ENCODE peak calls at places on chromosomes 4 and X, in seven cellular contexts. A is mesenchymal stem cell, V is fibroblast of lung, D is GM23248, W is astrocyte, Y is HCT116, Z is mesendoderm. B is an unnamed sample.

GRCh38 chr4:4338201-4338600 is 48.1 kb downstream of the ZBTB49 start:
- DNase-seq in A (no peak), Y (no peak), D (no peak), W (no peak), Z (no peak), V (no peak), B (no peak)

GRCh38 chrX:84748965-84749656 is 246.9 kb upstream of the HDX start:
- DNase-seq in A (no peak), W (no peak), Z (no peak), V (no peak), D (no peak), Y (no peak), B (no peak)

GRCh38 chr4:105894570-105895323 is 524 bp upstream of the NPNT start:
- DNase-seq in A (peak; percentile 3), D (peak; percentile 8), Z (no peak), V (peak; percentile 50), W (peak; percentile 32), Y (peak; percentile 36), B (no peak)

GRCh38 chr4:110586137-110586850 is 36.6 kb downstream of the PITX2 start:
- DNase-seq in V (peak; percentile 78), D (peak; percentile 87), W (peak; percentile 65), A (peak; percentile 69), Y (peak; percentile 31), Z (peak; percentile 66), B (no peak)

GRCh38 chr4:1371151-1371830 is 24.3 kb downstream of the UVSSA start:
- DNase-seq in Y (no peak), Z (no peak), W (no peak), V (no peak), D (no peak), A (no peak), B (peak; percentile 16)

GRCh38 chr4:3520796-3521600 is 11.2 kb downstream of the LRPAP1 start:
- DNase-seq in D (no peak), Z (no peak), A (no peak), Y (no peak), V (no peak), W (no peak), B (peak; percentile 59)

GRCh38 chr4:124806403-124806802 is 93.9 kb upstream of the ANKRD50 start:
- DNase-seq in A (peak; percentile 72), Y (no peak), Z (peak; percentile 65), D (peak; percentile 23), V (peak; percentile 47), W (peak; percentile 81), B (no peak)

GRCh38 chrX:148878371-148878770 is 378.0 kb downstream of the AFF2 start:
- DNase-seq in V (peak; percentile 23), Z (peak; percentile 61), D (peak; percentile 49), Y (no peak), W (peak; percentile 82), A (peak; percentile 34), B (no peak)

GRCh38 chrX:23789386-23790146 is 6.6 kb downstream of the SAT1 start:
- DNase-seq in Y (no peak), V (no peak), A (no peak), D (no peak), W (no peak), Z (no peak), B (peak; percentile 70)

GRCh38 chrX:104254442-104255115 is at the start of gene ESX1:
- DNase-seq in W (no peak), Y (no peak), Z (no peak), D (peak; percentile 19), A (peak; percentile 8), V (peak; percentile 3), B (no peak)

GRCh38 chrX:129825746-129826505 is 17.8 kb downstream of the ZDHHC9 start:
- DNase-seq in W (no peak), A (no peak), Z (no peak), Y (no peak), V (no peak), D (no peak), B (no peak)

GRCh38 chr4:159541143-159541542 is 438.3 kb downstream of the RAPGEF2 start:
- DNase-seq in D (no peak), V (no peak), Y (no peak), W (no peak), A (no peak), Z (peak; percentile 4), B (no peak)

DNA sequence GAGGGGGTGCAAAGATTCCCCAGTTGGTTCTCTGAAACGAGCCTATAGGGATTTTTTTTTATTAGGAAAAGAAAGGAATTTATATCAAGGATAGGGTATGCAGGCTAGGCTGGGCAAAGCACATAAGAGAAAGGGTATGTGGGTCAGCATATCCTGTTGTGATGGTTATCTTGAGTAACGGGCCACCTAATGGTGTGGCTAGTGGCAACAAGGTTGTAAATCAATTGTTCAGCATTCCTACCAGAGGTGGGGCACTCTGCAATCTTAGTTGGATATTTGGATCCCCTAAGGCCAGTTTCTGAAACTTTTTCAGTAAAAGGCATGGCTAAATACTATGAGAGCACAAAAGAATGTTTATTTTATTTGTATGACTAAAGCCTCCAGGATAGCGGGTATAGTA is 42.7 kb downstream of the DCAF12L1 start:
- DNase-seq in Y (no peak), Z (peak; percentile 36), A (no peak), D (no peak), V (no peak), W (no peak), B (no peak)
- H3K27ac ChIP-seq in Y (no peak overlapping the region), Z (no peak overlapping the region), A (no peak overlapping the region), D (no peak overlapping the region), V (no peak overlapping the region), W (no peak overlapping the region), B (no peak overlapping the region)

GRCh38 chr4:17489721-17490120 is 22.2 kb downstream of the QDPR start:
- DNase-seq in V (no peak), W (no peak), Y (no peak), Z (no peak), A (no peak), D (no peak), B (no peak)

GRCh38 chr4:17490575-17491059 is 21.3 kb downstream of the QDPR start:
- DNase-seq in Z (peak; percentile 4), A (no peak), D (no peak), V (no peak), Y (no peak), W (no peak), B (no peak)

GRCh38 chr4:17492876-17493275 is 19.0 kb downstream of the QDPR start:
- DNase-seq in W (no peak), D (no peak), Z (no peak), Y (no peak), A (no peak), V (no peak), B (no peak)

GRCh38 chr4:17492058-17492741 is 19.7 kb downstream of the QDPR start:
- DNase-seq in A (peak; percentile 20), W (no peak), D (no peak), Z (no peak), Y (no peak), V (no peak), B (no peak)

GRCh38 chr4:17491196-17491595 is 20.7 kb downstream of the QDPR start:
- DNase-seq in V (no peak), Z (no peak), A (no peak), W (no peak), D (no peak), Y (no peak), B (no peak)
- H3K36me3 ChIP-seq in V (peaks cover 9% of the 10 kb centered on the region), Z (peaks cover 4% of the 10 kb centered on the region), A (peaks cover 44% of the 10 kb centered on the region), W (peaks cover 27% of the 10 kb centered on the region), D (peaks cover 5% of the 10 kb centered on the region), Y (peaks cover 20% of the 10 kb centered on the region), B (peaks cover 25% of the 10 kb centered on the region)

DNA sequence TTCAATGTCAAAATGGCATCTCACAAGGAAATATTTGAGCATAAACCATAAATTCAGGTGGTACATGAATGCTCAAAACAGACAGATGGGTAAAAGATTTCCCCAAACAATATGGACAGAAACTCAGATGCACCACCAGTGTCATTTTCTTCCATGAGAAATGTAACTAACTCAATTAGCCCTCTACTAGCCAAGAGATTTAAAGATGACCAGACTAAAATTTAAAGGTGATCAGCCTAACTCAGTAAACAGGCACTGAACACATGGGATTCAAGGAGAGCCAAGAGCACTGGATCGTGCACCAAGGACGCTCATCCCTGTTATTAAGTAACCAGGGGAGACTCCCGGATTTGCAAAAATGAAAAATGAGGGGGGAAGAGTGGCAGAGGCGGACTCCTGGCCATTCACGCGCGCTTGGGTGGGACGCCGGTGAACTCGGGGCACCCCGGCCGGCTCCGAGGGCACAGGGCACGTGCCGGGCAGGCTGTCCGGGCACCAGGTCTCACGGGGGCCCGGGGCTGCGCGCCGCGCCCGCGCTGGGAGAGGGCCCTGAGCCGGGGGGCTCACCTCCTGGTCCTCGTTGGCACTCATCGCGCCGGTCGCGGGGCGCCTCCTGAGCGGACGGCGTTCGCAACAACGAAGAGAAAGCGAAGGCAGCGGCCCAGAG is 490 bp downstream of the RWDD4 start:
- DNase-seq in D (peak; percentile 59), W (no peak), Y (no peak), Z (peak; percentile 29), A (peak; percentile 38), V (no peak), B (peak; percentile 78)
- H3K9ac ChIP-seq in D (peak overlapping the region; percentile 97), W (peak overlapping the region; percentile 89), Y (peak overlapping the region; percentile 79), Z (peak overlapping the region; percentile 95), A (peak overlapping the region; percentile 100), V (peak overlapping the region; percentile 86), B (peak overlapping the region; percentile 79)

GRCh38 chr4:178351185-178351584 is 908.9 kb upstream of the AGA start:
- DNase-seq in Z (no peak), W (no peak), V (no peak), A (no peak), D (no peak), Y (no peak), B (no peak)

GRCh38 chr4:178347091-178347490 is 904.9 kb upstream of the AGA start:
- DNase-seq in Z (no peak), V (peak; percentile 17), W (no peak), Y (no peak), D (no peak), A (no peak), B (no peak)
- H3K27ac ChIP-seq in Z (no peak overlapping the region), V (no peak overlapping the region), W (no peak overlapping the region), Y (no peak overlapping the region), D (no peak overlapping the region), A (no peak overlapping the region), B (no peak overlapping the region)

DNA sequence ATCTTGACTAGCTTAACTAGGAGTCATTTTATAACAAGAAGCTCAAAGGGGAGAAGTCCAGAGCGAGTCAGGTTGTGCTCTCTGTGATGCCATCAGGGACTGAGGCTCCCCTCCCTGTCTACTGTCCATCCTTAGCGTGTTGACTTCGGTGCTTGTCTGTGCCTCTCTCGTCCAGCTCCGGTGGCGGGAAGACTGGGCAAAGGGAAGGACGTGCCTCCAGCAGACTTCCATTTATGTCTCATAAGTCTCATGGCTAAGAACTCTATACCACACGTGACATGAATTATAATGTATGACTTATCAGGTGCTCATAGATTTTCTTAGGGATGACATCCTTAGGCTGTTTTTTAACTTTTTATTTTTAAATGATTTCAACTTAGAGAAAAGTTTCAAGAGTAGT is 92.6 kb upstream of the TLR2 start:
- DNase-seq in D (peak; percentile 17), V (no peak), Y (no peak), Z (no peak), W (no peak), A (no peak), B (no peak)
- H3K36me3 ChIP-seq in D (peaks cover 5% of the 10 kb centered on the region), V (no peaks in the 10 kb centered on the region), Y (peaks cover 2% of the 10 kb centered on the region), Z (no peaks in the 10 kb centered on the region), W (peaks cover 9% of the 10 kb centered on the region), A (peaks cover 5% of the 10 kb centered on the region), B (peaks cover 4% of the 10 kb centered on the region)

B was measured in kidney.